ENCODE peak calls at places on chromosomes 5 and 9, in six cellular contexts. K is right cardiac atrium, C is heart left ventricle, S is HFF-Myc, D is NB4, Y is cardiac fibroblast. N is an unnamed sample.

GRCh38 chr5:145931718-145932117 is 4.7 kb upstream of the SH3RF2 start:
- DNase-seq in Y (peak), S (no peak), D (no peak), C (no peak), K (no peak), N (no peak)

GRCh38 chr5:2898661-2899060 is 147.2 kb upstream of the IRX2 start:
- DNase-seq in D (no peak), C (no peak), Y (no peak), K (no peak), S (no peak), N (no peak)

GRCh38 chr5:145316282-145316681 is 518.9 kb downstream of the PRELID2 start:
- DNase-seq in S (no peak), D (no peak), Y (no peak), K (no peak), C (no peak), N (no peak)

GRCh38 chr5:10746711-10747110 is 14.3 kb downstream of the DAP start:
- DNase-seq in K (no peak), Y (no peak), S (no peak), C (no peak), D (peak), N (no peak)

GRCh38 chr5:128062172-128062746 is 21.3 kb upstream of the SLC12A2 start:
- DNase-seq in Y (peak), K (no peak), S (no peak), C (no peak), D (no peak), N (peak)

GRCh38 chr5:127958421-127959011 is 125.0 kb upstream of the SLC12A2 start:
- DNase-seq in S (no peak), Y (no peak), C (no peak), D (no peak), K (no peak), N (no peak)

GRCh38 chr5:154753792-154754191 is 1.4 kb upstream of the LARP1 start:
- DNase-seq in Y (peak), S (peak), D (peak), C (peak), K (peak), N (peak)

GRCh38 chr9:138099803-138100598 is 222.4 kb downstream of the CACNA1B start:
- DNase-seq in C (peak), D (no peak), K (no peak), S (no peak), Y (no peak), N (no peak)

GRCh38 chr5:73136277-73136606 is 15.9 kb downstream of the TMEM171 start:
- DNase-seq in S (no peak), C (no peak), Y (peak), K (no peak), D (no peak), N (no peak)

GRCh38 chr9:38619556-38620447 is 594 bp downstream of the ANKRD18A start:
- DNase-seq in D (peak), S (no peak), K (peak), Y (no peak), C (peak), N (no peak)

GRCh38 chr9:114364123-114364522 is 23.7 kb downstream of the AKNA start:
- DNase-seq in C (no peak), S (no peak), D (peak), Y (peak), K (no peak), N (peak)

GRCh38 chr5:117161718-117162386 is 587.2 kb upstream of the SEMA6A start:
- DNase-seq in K (no peak), D (no peak), Y (no peak), C (no peak), S (no peak), N (no peak)

GRCh38 chr9:16143310-16143709 is 590.5 kb downstream of the CCDC171 start:
- DNase-seq in D (no peak), C (no peak), K (no peak), Y (no peak), S (no peak), N (no peak)

GRCh38 chr5:170913573-170913972 is 51.8 kb downstream of the RANBP17 start:
- DNase-seq in C (no peak), D (no peak), Y (no peak), K (no peak), S (no peak), N (no peak)

GRCh38 chr5:147567917-147568598 is 58.2 kb upstream of the DPYSL3 start:
- DNase-seq in D (no peak), K (no peak), Y (peak), S (peak), C (no peak), N (peak)

GRCh38 chr5:50439221-50439620 is 1.9 kb downstream of the EMB start:
- DNase-seq in Y (no peak), K (no peak), C (no peak), S (no peak), D (no peak), N (no peak)

GRCh38 chr9:22079873-22080341 is 70.8 kb upstream of the CDKN2B start:
- DNase-seq in D (no peak), Y (peak), S (no peak), K (peak), C (peak), N (no peak)

GRCh38 chr5:2376486-2376885 is 375.0 kb downstream of the IRX2 start:
- DNase-seq in K (no peak), Y (no peak), C (no peak), S (no peak), D (no peak), N (no peak)

GRCh38 chr5:4480528-4481404 is 659.4 kb upstream of the ADAMTS16 start:
- DNase-seq in D (no peak), K (no peak), S (no peak), Y (no peak), C (no peak), N (no peak)

GRCh38 chr5:40554048-40554447 is 125.7 kb upstream of the PTGER4 start:
- DNase-seq in D (no peak), Y (no peak), K (no peak), C (no peak), S (no peak), N (no peak)

GRCh38 chr5:94463739-94464138 is 154.7 kb downstream of the KIAA0825 start:
- DNase-seq in C (no peak), K (no peak), Y (peak), S (no peak), D (no peak), N (peak)

GRCh38 chr9:105712773-105713172 is 18.4 kb downstream of the TMEM38B start:
- DNase-seq in D (no peak), K (no peak), Y (no peak), S (no peak), C (no peak), N (no peak)

GRCh38 chr5:62371409-62371808 is 32.3 kb downstream of the DIMT1 start:
- DNase-seq in D (no peak), K (no peak), S (no peak), Y (no peak), C (no peak), N (no peak)

GRCh38 chr5:82355496-82355895 is 77.3 kb upstream of the RPS23 start:
- DNase-seq in S (no peak), D (no peak), Y (no peak), C (peak), K (peak), N (no peak)

GRCh38 chr5:167777746-167778145 is 513.7 kb upstream of the WWC1 start:
- DNase-seq in S (no peak), K (no peak), D (no peak), C (no peak), Y (no peak), N (no peak)

GRCh38 chr9:130842547-130842946 is 7.5 kb downstream of the ABL1 start:
- DNase-seq in C (no peak), K (no peak), S (no peak), D (no peak), Y (no peak), N (no peak)

GRCh38 chr5:43304520-43304919 is 8.7 kb downstream of the HMGCS1 start:
- DNase-seq in S (no peak), D (no peak), Y (no peak), C (no peak), K (no peak), N (no peak)

GRCh38 chr5:175550055-175550660 is 71.8 kb downstream of the SFXN1 start:
- DNase-seq in D (no peak), C (no peak), Y (no peak), K (no peak), S (no peak), N (no peak)

GRCh38 chr5:150286820-150287219 is 2.8 kb downstream of the CAMK2A start:
- DNase-seq in K (no peak), D (peak), S (no peak), Y (no peak), C (no peak), N (no peak)

GRCh38 chr9:128065907-128066712 is 1.0 kb downstream of the NAIF1 start:
- DNase-seq in C (no peak), K (peak), S (no peak), Y (no peak), D (peak), N (no peak)
- H3K4me3 ChIP-seq in C (peak), K (peak), S (peak), Y (peak), D (peak), N (peak)

GRCh38 chr5:180289966-180290365 is 1.9 kb downstream of the MAPK9 start:
- DNase-seq in S (no peak), K (no peak), Y (no peak), D (no peak), C (no peak), N (no peak)
- H3K4me3 ChIP-seq in S (no peak), K (no peak), Y (no peak), D (no peak), C (no peak), N (no peak)

GRCh38 chr5:139659673-139660072 is 11.5 kb downstream of the CXXC5 start:
- DNase-seq in K (no peak), D (no peak), S (no peak), C (peak), Y (peak), N (no peak)

GRCh38 chr5:139658928-139659667 is 10.9 kb downstream of the CXXC5 start:
- DNase-seq in Y (peak), C (peak), S (no peak), K (peak), D (peak), N (no peak)

GRCh38 chr5:139660105-139660915 is 12.2 kb downstream of the CXXC5 start:
- DNase-seq in S (no peak), C (peak), K (peak), D (peak), Y (peak), N (no peak)

GRCh38 chr5:139657363-139658321 is 9.5 kb downstream of the CXXC5 start:
- DNase-seq in Y (peak), D (peak), K (peak), S (no peak), C (peak), N (no peak)

GRCh38 chr5:139658501-139658927 is 10.4 kb downstream of the CXXC5 start:
- DNase-seq in D (peak), K (peak), Y (peak), C (peak), S (no peak), N (no peak)
- H3K4me3 ChIP-seq in D (no peak), K (no peak), Y (no peak), C (peak), S (no peak), N (no peak)

GRCh38 chr9:42852133-42852532 is 668.7 kb downstream of the SPATA31A6 start:
- DNase-seq in C (peak), D (peak), S (no peak), Y (peak), K (peak), N (no peak)
- H3K4me3 ChIP-seq in C (peak), D (no peak), S (no peak), Y (peak), K (peak), N (no peak)

GRCh38 chr9:125807065-125807464 is 59.9 kb downstream of the PBX3 start:
- DNase-seq in Y (peak), K (no peak), D (no peak), S (no peak), C (no peak), N (peak)
- H3K4me3 ChIP-seq in Y (no peak), K (no peak), D (no peak), S (no peak), C (no peak), N (no peak)

GRCh38 chr5:76622973-76623596 is at the start of gene F2RL2:
- DNase-seq in Y (peak), K (no peak), C (peak), S (peak), D (no peak), N (peak)

GRCh38 chr5:76622076-76622475 is 1.1 kb downstream of the F2RL2 start:
- DNase-seq in S (no peak), C (no peak), K (no peak), Y (no peak), D (no peak), N (no peak)

GRCh38 chr5:76625087-76625860 is 2.1 kb upstream of the F2RL2 start:
- DNase-seq in K (no peak), Y (no peak), S (no peak), D (no peak), C (no peak), N (no peak)

DNA sequence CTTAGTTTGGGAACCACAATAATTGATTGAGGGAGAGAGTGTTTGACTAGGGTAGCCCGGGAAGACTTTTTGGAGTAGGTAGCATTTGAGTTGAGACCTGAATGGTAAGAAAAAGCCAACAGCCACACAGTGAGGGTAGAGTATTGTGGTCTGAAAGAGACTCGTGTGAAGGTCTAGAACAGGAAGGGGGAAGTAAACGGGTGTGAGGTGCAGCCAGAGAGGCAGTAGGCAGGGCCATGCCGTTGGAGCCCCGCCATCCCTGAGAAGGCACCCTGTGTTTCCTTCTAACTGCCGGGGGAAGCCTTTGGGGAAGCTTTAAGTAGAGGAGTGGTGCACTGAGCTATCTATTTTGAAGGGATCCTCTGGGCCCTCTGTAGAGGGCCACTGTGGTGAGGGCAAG is 3.5 kb upstream of the F2RL2 start:
- DNase-seq in Y (no peak), K (no peak), S (no peak), D (peak), C (no peak), N (no peak)
- H3K4me3 ChIP-seq in Y (no peak), K (no peak), S (no peak), D (no peak), C (no peak), N (no peak)